ENCODE peak calls at places on chromosomes 12 and 14, in six cellular contexts. One of them, this sample, is unnamed.

GRCh38 chr12:68037616-68038255 is 48.5 kb downstream of the IFNG-AS1 start:
- DNase-seq in HFF-Myc: no peak
- DNase-seq in astrocyte of the spinal cord: no peak
- DNase-seq in Caco-2: no peak
- DNase-seq in NCI-H524: no peak
- DNase-seq in mucosa of gallbladder: no peak
- DNase-seq in this sample: no peak

GRCh38 chr12:100871335-100871734 is 76.8 kb downstream of the ANO4 start:
- DNase-seq in NCI-H524: no peak
- DNase-seq in HFF-Myc: no peak
- DNase-seq in mucosa of gallbladder: no peak
- DNase-seq in Caco-2: no peak
- DNase-seq in astrocyte of the spinal cord: no peak
- DNase-seq in this sample: no peak

GRCh38 chr12:40646456-40646855 is 45.8 kb upstream of the CNTN1 start:
- DNase-seq in mucosa of gallbladder: no peak
- DNase-seq in HFF-Myc: no peak
- DNase-seq in astrocyte of the spinal cord: no peak
- DNase-seq in Caco-2: no peak
- DNase-seq in NCI-H524: no peak
- DNase-seq in this sample: no peak

GRCh38 chr14:70525691-70526090 is 9.1 kb downstream of the ADAM20 start:
- DNase-seq in Caco-2: no peak
- DNase-seq in mucosa of gallbladder: no peak
- DNase-seq in HFF-Myc: no peak
- DNase-seq in astrocyte of the spinal cord: no peak
- DNase-seq in NCI-H524: peak
- DNase-seq in this sample: no peak

GRCh38 chr12:57610553-57611115 is 601 bp upstream of the ARHGEF25 start:
- DNase-seq in HFF-Myc: no peak
- DNase-seq in mucosa of gallbladder: no peak
- DNase-seq in astrocyte of the spinal cord: no peak
- DNase-seq in Caco-2: no peak
- DNase-seq in NCI-H524: peak
- DNase-seq in this sample: no peak

GRCh38 chr12:47870175-47870781 is 34.5 kb downstream of the VDR start:
- DNase-seq in mucosa of gallbladder: no peak
- DNase-seq in astrocyte of the spinal cord: no peak
- DNase-seq in HFF-Myc: no peak
- DNase-seq in Caco-2: peak
- DNase-seq in NCI-H524: no peak
- DNase-seq in this sample: no peak

GRCh38 chr12:80714055-80714454 is 2.7 kb upstream of the MYF5 start:
- DNase-seq in mucosa of gallbladder: no peak
- DNase-seq in astrocyte of the spinal cord: peak
- DNase-seq in HFF-Myc: no peak
- DNase-seq in Caco-2: no peak
- DNase-seq in NCI-H524: no peak
- DNase-seq in this sample: no peak

GRCh38 chr12:71664411-71665108 is 459 bp downstream of the THAP2 start:
- DNase-seq in HFF-Myc: no peak
- DNase-seq in astrocyte of the spinal cord: no peak
- DNase-seq in mucosa of gallbladder: no peak
- DNase-seq in Caco-2: no peak
- DNase-seq in NCI-H524: peak
- DNase-seq in this sample: no peak

GRCh38 chr14:50383618-50384225 is 13.0 kb downstream of the CDKL1 start:
- DNase-seq in HFF-Myc: no peak
- DNase-seq in NCI-H524: peak
- DNase-seq in astrocyte of the spinal cord: no peak
- DNase-seq in Caco-2: peak
- DNase-seq in mucosa of gallbladder: no peak
- DNase-seq in this sample: no peak

GRCh38 chr14:69574266-69574953 is at the start of gene CCDC177:
- DNase-seq in mucosa of gallbladder: peak
- DNase-seq in HFF-Myc: no peak
- DNase-seq in Caco-2: peak
- DNase-seq in astrocyte of the spinal cord: peak
- DNase-seq in NCI-H524: peak
- DNase-seq in this sample: no peak

GRCh38 chr12:126482238-126482889 is 1417.1 kb downstream of the AACS start:
- DNase-seq in NCI-H524: no peak
- DNase-seq in astrocyte of the spinal cord: no peak
- DNase-seq in mucosa of gallbladder: no peak
- DNase-seq in Caco-2: no peak
- DNase-seq in HFF-Myc: no peak
- DNase-seq in this sample: no peak

GRCh38 chr14:29282169-29282568 is 515.6 kb downstream of the FOXG1 start:
- DNase-seq in astrocyte of the spinal cord: peak
- DNase-seq in NCI-H524: no peak
- DNase-seq in Caco-2: no peak
- DNase-seq in mucosa of gallbladder: no peak
- DNase-seq in HFF-Myc: no peak
- DNase-seq in this sample: no peak

GRCh38 chr14:23521785-23522640 is 29.6 kb downstream of the ZFHX2 start:
- DNase-seq in astrocyte of the spinal cord: no peak
- DNase-seq in mucosa of gallbladder: no peak
- DNase-seq in Caco-2: no peak
- DNase-seq in HFF-Myc: no peak
- DNase-seq in NCI-H524: no peak
- DNase-seq in this sample: no peak

GRCh38 chr12:65740873-65741600 is 83.2 kb upstream of the HMGA2 start:
- DNase-seq in NCI-H524: peak
- DNase-seq in HFF-Myc: no peak
- DNase-seq in astrocyte of the spinal cord: peak
- DNase-seq in Caco-2: peak
- DNase-seq in mucosa of gallbladder: peak
- DNase-seq in this sample: peak

GRCh38 chr14:102545461-102546265 is 36.1 kb upstream of the ANKRD9 start:
- DNase-seq in astrocyte of the spinal cord: no peak
- DNase-seq in HFF-Myc: peak
- DNase-seq in Caco-2: no peak
- DNase-seq in NCI-H524: peak
- DNase-seq in mucosa of gallbladder: no peak
- DNase-seq in this sample: no peak

GRCh38 chr12:106317406-106318082 is 15.0 kb downstream of the TCP11L2 start:
- DNase-seq in NCI-H524: no peak
- DNase-seq in astrocyte of the spinal cord: no peak
- DNase-seq in mucosa of gallbladder: no peak
- DNase-seq in HFF-Myc: no peak
- DNase-seq in Caco-2: no peak
- DNase-seq in this sample: no peak

GRCh38 chr14:21025374-21026151 is 702 bp upstream of the NDRG2 start:
- DNase-seq in mucosa of gallbladder: peak
- DNase-seq in Caco-2: no peak
- DNase-seq in astrocyte of the spinal cord: no peak
- DNase-seq in HFF-Myc: no peak
- DNase-seq in NCI-H524: peak
- DNase-seq in this sample: no peak

GRCh38 chr14:38003746-38004609 is 203.7 kb upstream of the SSTR1 start:
- DNase-seq in NCI-H524: peak
- DNase-seq in mucosa of gallbladder: no peak
- DNase-seq in astrocyte of the spinal cord: no peak
- DNase-seq in Caco-2: no peak
- DNase-seq in HFF-Myc: no peak
- DNase-seq in this sample: no peak

GRCh38 chr12:14256139-14256538 is 109.3 kb upstream of the ATF7IP start:
- DNase-seq in NCI-H524: no peak
- DNase-seq in HFF-Myc: no peak
- DNase-seq in Caco-2: no peak
- DNase-seq in astrocyte of the spinal cord: peak
- DNase-seq in mucosa of gallbladder: no peak
- DNase-seq in this sample: no peak

GRCh38 chr12:28340261-28340660 is 150.0 kb downstream of the CCDC91 start:
- DNase-seq in NCI-H524: no peak
- DNase-seq in astrocyte of the spinal cord: peak
- DNase-seq in mucosa of gallbladder: no peak
- DNase-seq in HFF-Myc: peak
- DNase-seq in Caco-2: no peak
- DNase-seq in this sample: no peak

GRCh38 chr12:6492838-6493579 is at the start of gene MRPL51:
- DNase-seq in astrocyte of the spinal cord: peak
- DNase-seq in NCI-H524: peak
- DNase-seq in HFF-Myc: peak
- DNase-seq in Caco-2: peak
- DNase-seq in mucosa of gallbladder: peak
- DNase-seq in this sample: peak

GRCh38 chr14:37565550-37565949 is 29.5 kb downstream of the FOXA1 start:
- DNase-seq in mucosa of gallbladder: no peak
- DNase-seq in astrocyte of the spinal cord: no peak
- DNase-seq in NCI-H524: peak
- DNase-seq in Caco-2: peak
- DNase-seq in HFF-Myc: no peak
- DNase-seq in this sample: no peak

GRCh38 chr12:43282106-43282505 is 269.9 kb downstream of the ADAMTS20 start:
- DNase-seq in astrocyte of the spinal cord: peak
- DNase-seq in mucosa of gallbladder: no peak
- DNase-seq in Caco-2: no peak
- DNase-seq in NCI-H524: peak
- DNase-seq in HFF-Myc: no peak
- DNase-seq in this sample: no peak

GRCh38 chr12:77402726-77403125 is 337.4 kb upstream of the E2F7 start:
- DNase-seq in Caco-2: no peak
- DNase-seq in mucosa of gallbladder: no peak
- DNase-seq in NCI-H524: peak
- DNase-seq in HFF-Myc: no peak
- DNase-seq in astrocyte of the spinal cord: peak
- DNase-seq in this sample: no peak

GRCh38 chr12:108102363-108102762 is 26.7 kb upstream of the WSCD2 start:
- DNase-seq in HFF-Myc: no peak
- DNase-seq in mucosa of gallbladder: no peak
- DNase-seq in NCI-H524: no peak
- DNase-seq in astrocyte of the spinal cord: no peak
- DNase-seq in Caco-2: no peak
- DNase-seq in this sample: no peak

GRCh38 chr14:58395565-58395814 is 240 bp upstream of the TOMM20L start:
- DNase-seq in mucosa of gallbladder: no peak
- DNase-seq in NCI-H524: no peak
- DNase-seq in astrocyte of the spinal cord: no peak
- DNase-seq in HFF-Myc: no peak
- DNase-seq in Caco-2: no peak
- DNase-seq in this sample: no peak